ENCODE peak calls at places on chromosomes 4 and X, in six cellular contexts. S is mammary epithelial cell, T is fibroblast of lung, K is PC-3, A is IMR-90, O is HCT116. M is an unnamed sample. For H4K20me1, the result is how much of the 10 kb centered on the place peaks cover.

GRCh38 chr4:30866444-30866843 is 146.3 kb downstream of the PCDH7 start:
- DNase-seq in S (no peak), T (peak), K (no peak), A (peak), O (no peak), M (no peak)

GRCh38 chr4:13793020-13793710 is 165.6 kb upstream of the BOD1L1 start:
- DNase-seq in S (no peak), T (peak), K (no peak), A (no peak), O (no peak), M (no peak)

GRCh38 chr4:137700751-137701150 is 168.5 kb upstream of the PCDH18 start:
- DNase-seq in S (no peak), T (no peak), K (no peak), A (peak), O (no peak), M (no peak)

GRCh38 chr4:146243141-146243882 is 29.0 kb downstream of the REELD1 start:
- DNase-seq in S (no peak), T (peak), K (peak), A (peak), O (no peak), M (peak)

GRCh38 chrX:53347948-53348347 is 66.6 kb upstream of the IQSEC2 start:
- DNase-seq in S (no peak), T (no peak), K (no peak), A (no peak), O (no peak), M (no peak)

GRCh38 chrX:118975831-118976598 is 1.6 kb downstream of the LONRF3 start:
- DNase-seq in S (no peak), T (peak), K (peak), A (peak), O (no peak), M (peak)

GRCh38 chr4:100644150-100644549 is 126.3 kb upstream of the EMCN start:
- DNase-seq in S (no peak), T (no peak), K (no peak), A (no peak), O (no peak), M (no peak)

GRCh38 chr4:154590329-154591006 is at the start of gene FGA:
- DNase-seq in S (no peak), T (no peak), K (no peak), A (no peak), O (no peak), M (peak)

GRCh38 chr4:81454498-81454897 is 17.2 kb downstream of the RASGEF1B start:
- DNase-seq in S (peak), T (peak), K (peak), A (peak), O (no peak), M (no peak)

GRCh38 chrX:15299945-15300851 is 15.2 kb downstream of the ASB11 start:
- DNase-seq in S (no peak), T (peak), K (peak), A (peak), O (no peak), M (peak)

GRCh38 chr4:76968937-76969336 is 19.4 kb downstream of the SEPTIN11 start:
- DNase-seq in S (no peak), T (no peak), K (no peak), A (no peak), O (no peak), M (no peak)

GRCh38 chr4:171235516-171235915 is 577.7 kb upstream of the GALNTL6 start:
- DNase-seq in S (no peak), T (no peak), K (no peak), A (no peak), O (no peak), M (no peak)

GRCh38 chr4:138978028-138978585 is 37.5 kb upstream of the NOCT start:
- DNase-seq in S (no peak), T (no peak), K (no peak), A (no peak), O (no peak), M (no peak)

GRCh38 chrX:104488811-104489210 is 77.2 kb upstream of the IL1RAPL2 start:
- DNase-seq in S (peak), T (peak), K (peak), A (no peak), O (no peak), M (no peak)

GRCh38 chr4:39043058-39043696 is 11.0 kb upstream of the TMEM156 start:
- DNase-seq in S (peak), T (peak), K (peak), A (peak), O (no peak), M (no peak)

GRCh38 chr4:156971623-156972369 is at the start of gene PDGFC:
- DNase-seq in S (peak), T (peak), K (peak), A (peak), O (no peak), M (peak)

GRCh38 chr4:57342406-57342805 is 232.2 kb upstream of the IGFBP7 start:
- DNase-seq in S (peak), T (peak), K (peak), A (peak), O (no peak), M (no peak)

GRCh38 chrX:154547245-154548027 is at the start of gene IKBKG:
- DNase-seq in S (peak), T (peak), K (peak), A (peak), O (peak), M (peak)
- H4K20me1 ChIP-seq in S (under half), T (under half), K (under half), A (under half), O (under half), M (under half)

GRCh38 chrX:1167918-1168481 is 44.4 kb downstream of the CRLF2 start:
- DNase-seq in S (no peak), T (no peak), K (no peak), A (no peak), O (no peak), M (no peak)

GRCh38 chrX:1165535-1166196 is 46.8 kb downstream of the CRLF2 start:
- DNase-seq in S (peak), T (no peak), K (no peak), A (no peak), O (no peak), M (peak)

GRCh38 chrX:1170243-1170642 is 42.2 kb downstream of the CRLF2 start:
- DNase-seq in S (no peak), T (no peak), K (no peak), A (no peak), O (no peak), M (peak)

GRCh38 chrX:1169198-1169597 is 43.3 kb downstream of the CRLF2 start:
- DNase-seq in S (no peak), T (no peak), K (no peak), A (no peak), O (no peak), M (no peak)

GRCh38 chrX:1167466-1167865 is 45.0 kb downstream of the CRLF2 start:
- DNase-seq in S (no peak), T (no peak), K (no peak), A (no peak), O (no peak), M (no peak)
- H3K4me3 ChIP-seq in S (no peak), T (no peak), K (no peak), A (no peak), O (no peak), M (no peak)

GRCh38 chr4:95758001-95758400 is 81.9 kb upstream of the PDHA2 start:
- DNase-seq in S (no peak), T (no peak), K (no peak), A (no peak), O (no peak), M (no peak)

DNA sequence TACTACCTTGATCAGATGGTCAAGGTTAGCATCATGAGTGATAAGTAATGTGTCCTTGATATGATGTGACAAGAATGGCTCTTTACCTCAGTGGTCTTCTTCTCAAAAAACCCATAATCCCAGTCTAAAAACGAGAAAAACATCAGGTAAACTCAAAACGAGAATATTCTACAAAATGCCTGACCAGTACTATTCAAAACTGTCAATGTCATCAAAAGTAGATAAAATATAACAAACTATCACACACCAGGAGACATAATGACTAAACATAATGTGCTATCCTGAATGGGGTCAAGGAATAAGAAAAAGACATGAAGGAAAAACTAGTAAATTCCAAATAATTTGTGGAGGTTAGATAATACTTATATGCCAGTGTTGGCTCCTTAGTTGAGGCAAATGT is 85.2 kb upstream of the PDHA2 start:
- DNase-seq in S (no peak), T (no peak), K (no peak), A (no peak), O (no peak), M (no peak)
- H4K20me1 ChIP-seq in S (under half), T (under half), K (under half), A (under half), O (under half), M (under half)

GRCh38 chr4:73721901-73722300 is 18.5 kb upstream of the CXCL8 start:
- DNase-seq in S (peak), T (peak), K (peak), A (peak), O (no peak), M (no peak)
- H3K4me3 ChIP-seq in S (no peak), T (no peak), K (peak), A (no peak), O (no peak), M (no peak)

GRCh38 chrX:40660381-40660780 is 13.0 kb upstream of the CXorf38 start:
- DNase-seq in S (no peak), T (no peak), K (no peak), A (no peak), O (no peak), M (no peak)
- H4K20me1 ChIP-seq in S (under half), T (under half), K (under half), A (under half), O (under half), M (under half)

GRCh38 chr4:37890501-37891220 is at the start of gene TBC1D1:
- DNase-seq in S (peak), T (no peak), K (peak), A (no peak), O (no peak), M (peak)

GRCh38 chr4:37892641-37893040 is 1.8 kb downstream of the TBC1D1 start:
- DNase-seq in S (no peak), T (no peak), K (no peak), A (no peak), O (no peak), M (no peak)

GRCh38 chr4:37893164-37893563 is 2.3 kb downstream of the TBC1D1 start:
- DNase-seq in S (no peak), T (no peak), K (no peak), A (no peak), O (no peak), M (no peak)

GRCh38 chr4:37891221-37892159 is 606 bp downstream of the TBC1D1 start:
- DNase-seq in S (peak), T (peak), K (no peak), A (peak), O (no peak), M (peak)

GRCh38 chr4:37889849-37890500 is 909 bp upstream of the TBC1D1 start:
- DNase-seq in S (no peak), T (no peak), K (no peak), A (peak), O (no peak), M (peak)
- H3K4me3 ChIP-seq in S (no peak), T (peak), K (peak), A (peak), O (peak), M (peak)

GRCh38 chr4:5881340-5881739 is 11.5 kb downstream of the CRMP1 start:
- DNase-seq in S (no peak), T (no peak), K (peak), A (peak), O (no peak), M (peak)
- H4K20me1 ChIP-seq in S (under half), T (under half), K (under half), A (under half), O (under half), M (half or more)

GRCh38 chr4:112706840-112707207 is 69.9 kb downstream of the LARP7 start:
- DNase-seq in S (no peak), T (no peak), K (no peak), A (no peak), O (no peak), M (no peak)
- H3K4me3 ChIP-seq in S (no peak), T (no peak), K (peak), A (no peak), O (peak), M (peak)

DNA sequence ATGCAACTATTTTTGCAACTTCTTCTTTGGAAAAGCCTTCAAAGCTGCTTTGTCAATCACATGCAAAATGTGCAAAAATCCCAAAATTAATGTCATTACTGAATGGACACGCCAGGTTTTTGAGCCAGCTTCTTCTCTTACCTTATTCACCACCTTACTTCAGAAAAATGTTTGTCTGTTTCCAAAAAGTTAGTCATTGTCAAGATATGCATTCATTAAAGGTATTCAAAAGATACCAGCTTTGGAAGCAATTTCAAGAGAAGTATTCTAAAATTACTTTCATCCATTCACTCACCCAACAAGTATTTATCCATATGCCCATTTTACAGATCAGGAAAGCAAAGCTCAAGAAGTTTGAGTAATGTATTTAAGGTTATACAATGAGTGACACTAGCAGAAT is 2.3 kb upstream of the SEPSECS start:
- DNase-seq in S (no peak), T (no peak), K (peak), A (no peak), O (no peak), M (no peak)
- H4K20me1 ChIP-seq in S (under half), T (under half), K (under half), A (under half), O (under half), M (under half)